ENCODE peak calls at places on chromosomes 11 and 22, in eight cellular contexts. L is ACHN; Z is neural crest cell; W is activated CD4-positive, alpha-beta T cell treated with anti-CD3 and anti-CD28 coated beads, Interleukin-2, amount 10 ng/mL, durations not matched to agents 7 days and 5 days; I is stimulated activated CD4-positive, alpha-beta T cell treated with anti-CD3 and anti-CD28 coated beads, TNF-alpha, amount 100 ng/mL, for 48 hours; A is naive B cell; J is activated gamma-delta T cell treated with Interleukin-2 at 50 U/mL for 16 hours; C is cardiac muscle cell. O is an unnamed sample.

GRCh38 chr22:26057731-26058130 is 111.5 kb upstream of the SEZ6L start:
- DNase-seq in W (no peak), A (no peak), Z (no peak), I (no peak), J (no peak), C (no peak), L (no peak), O (no peak)

GRCh38 chr11:91871791-91872190 is 352.8 kb upstream of the FAT3 start:
- DNase-seq in W (no peak), J (no peak), A (no peak), L (no peak), C (no peak), I (no peak), Z (no peak), O (no peak)

GRCh38 chr11:44785856-44786606 is 59.3 kb downstream of the TSPAN18 start:
- DNase-seq in L (no peak), W (no peak), A (no peak), Z (no peak), I (no peak), C (no peak), J (no peak), O (peak; percentile 48)

GRCh38 chr11:73187854-73188253 is 30.2 kb upstream of the P2RY2 start:
- DNase-seq in L (no peak), W (no peak), J (no peak), A (no peak), I (no peak), C (no peak), Z (no peak), O (no peak)

GRCh38 chr11:107232451-107232850 is 214.2 kb upstream of the GUCY1A2 start:
- DNase-seq in Z (no peak), J (no peak), I (no peak), W (no peak), A (no peak), C (no peak), L (no peak), O (no peak)

GRCh38 chr11:18264677-18265542 is 1.2 kb upstream of the SAA1 start:
- DNase-seq in J (no peak), W (no peak), A (no peak), L (no peak), Z (no peak), I (no peak), C (no peak), O (no peak)

GRCh38 chr11:78961938-78962701 is 387.5 kb upstream of the NARS2 start:
- DNase-seq in J (no peak), L (no peak), A (no peak), Z (peak; percentile 61), C (peak; percentile 92), W (no peak), I (no peak), O (peak; percentile 17)

GRCh38 chr11:78465169-78465942 is 47.7 kb upstream of the GAB2 start:
- DNase-seq in C (no peak), J (peak; percentile 33), W (peak; percentile 65), I (no peak), Z (no peak), L (no peak), A (peak; percentile 70), O (no peak)

GRCh38 chr22:31579835-31580242 is 82.2 kb downstream of the PISD start:
- DNase-seq in A (no peak), I (no peak), Z (no peak), J (no peak), L (no peak), W (no peak), C (no peak), O (peak; percentile 17)

GRCh38 chr11:117996058-117996457 is 9.9 kb downstream of the IL10RA start:
- DNase-seq in Z (no peak), I (no peak), L (no peak), W (no peak), J (no peak), C (no peak), A (no peak), O (no peak)

GRCh38 chr22:39244073-39244495 is 698 bp downstream of the PDGFB start:
- DNase-seq in I (no peak), Z (no peak), A (no peak), L (peak; percentile 28), C (no peak), J (no peak), W (no peak), O (peak; percentile 33)

GRCh38 chr11:110125632-110126031 is 32.4 kb downstream of the ZC3H12C start:
- DNase-seq in W (no peak), J (no peak), L (peak; percentile 8), C (no peak), I (no peak), A (no peak), Z (no peak), O (no peak)

O was measured in cerebellum.